ENCODE peak calls at places on chromosome 21, in five cellular contexts. One of them, this sample, is unnamed.

GRCh38 chr21:36260030-36260787 is 59.8 kb upstream of the MORC3 start:
- DNase-seq in psoas muscle: no peak
- DNase-seq in lung: peak
- DNase-seq in prostate gland: peak
- DNase-seq in mammary epithelial cell: peak
- DNase-seq in this sample: no peak

GRCh38 chr21:45320261-45320990 is 32.7 kb upstream of the POFUT2 start:
- DNase-seq in psoas muscle: peak
- DNase-seq in lung: no peak
- DNase-seq in prostate gland: no peak
- DNase-seq in mammary epithelial cell: no peak
- DNase-seq in this sample: peak

GRCh38 chr21:26126168-26126553 is 44.4 kb downstream of the APP start:
- DNase-seq in psoas muscle: no peak
- DNase-seq in lung: no peak
- DNase-seq in prostate gland: no peak
- DNase-seq in mammary epithelial cell: no peak
- DNase-seq in this sample: no peak

GRCh38 chr21:41011968-41012367 is 156.0 kb upstream of the BACE2 start:
- DNase-seq in psoas muscle: peak
- DNase-seq in lung: no peak
- DNase-seq in prostate gland: no peak
- DNase-seq in mammary epithelial cell: no peak
- DNase-seq in this sample: no peak

GRCh38 chr21:16424331-16424749 is 694.6 kb downstream of the USP25 start:
- DNase-seq in psoas muscle: no peak
- DNase-seq in lung: no peak
- DNase-seq in prostate gland: no peak
- DNase-seq in mammary epithelial cell: peak
- DNase-seq in this sample: no peak

GRCh38 chr21:20856926-20857325 is 141.3 kb upstream of the NCAM2 start:
- DNase-seq in psoas muscle: no peak
- DNase-seq in lung: no peak
- DNase-seq in prostate gland: no peak
- DNase-seq in mammary epithelial cell: no peak
- DNase-seq in this sample: no peak

GRCh38 chr21:35072557-35072956 is 23.5 kb upstream of the RUNX1 start:
- DNase-seq in psoas muscle: no peak
- DNase-seq in lung: no peak
- DNase-seq in prostate gland: no peak
- DNase-seq in mammary epithelial cell: no peak
- DNase-seq in this sample: no peak

GRCh38 chr21:32597205-32597604 is 11.9 kb upstream of the TCP10L start:
- DNase-seq in psoas muscle: no peak
- DNase-seq in lung: no peak
- DNase-seq in prostate gland: no peak
- DNase-seq in mammary epithelial cell: peak
- DNase-seq in this sample: no peak

GRCh38 chr21:45255381-45256020 is 32.2 kb downstream of the POFUT2 start:
- DNase-seq in psoas muscle: peak
- DNase-seq in lung: no peak
- DNase-seq in prostate gland: no peak
- DNase-seq in mammary epithelial cell: peak
- DNase-seq in this sample: no peak

GRCh38 chr21:35400233-35400939 is 351.3 kb upstream of the RUNX1 start:
- DNase-seq in psoas muscle: no peak
- DNase-seq in lung: no peak
- DNase-seq in prostate gland: peak
- DNase-seq in mammary epithelial cell: peak
- DNase-seq in this sample: no peak

GRCh38 chr21:35344582-35344981 is 295.5 kb upstream of the RUNX1 start:
- DNase-seq in psoas muscle: no peak
- DNase-seq in lung: no peak
- DNase-seq in prostate gland: no peak
- DNase-seq in mammary epithelial cell: no peak
- DNase-seq in this sample: no peak

GRCh38 chr21:33924766-33925100 is 9.1 kb upstream of the ATP5PO start:
- DNase-seq in psoas muscle: no peak
- DNase-seq in lung: no peak
- DNase-seq in prostate gland: no peak
- DNase-seq in mammary epithelial cell: peak
- DNase-seq in this sample: no peak

GRCh38 chr21:43864806-43865470 is at the start of gene AGPAT3:
- DNase-seq in psoas muscle: no peak
- DNase-seq in lung: no peak
- DNase-seq in prostate gland: no peak
- DNase-seq in mammary epithelial cell: no peak
- DNase-seq in this sample: no peak

GRCh38 chr21:21373969-21374368 is 375.8 kb downstream of the NCAM2 start:
- DNase-seq in psoas muscle: no peak
- DNase-seq in lung: no peak
- DNase-seq in prostate gland: no peak
- DNase-seq in mammary epithelial cell: no peak
- DNase-seq in this sample: no peak

GRCh38 chr21:46441331-46441730 is 17.4 kb upstream of the DIP2A start:
- DNase-seq in psoas muscle: peak
- DNase-seq in lung: no peak
- DNase-seq in prostate gland: no peak
- DNase-seq in mammary epithelial cell: no peak
- DNase-seq in this sample: no peak

GRCh38 chr21:46441961-46442498 is 16.7 kb upstream of the DIP2A start:
- DNase-seq in psoas muscle: peak
- DNase-seq in lung: no peak
- DNase-seq in prostate gland: no peak
- DNase-seq in mammary epithelial cell: no peak
- DNase-seq in this sample: no peak

GRCh38 chr21:46439906-46440305 is 18.8 kb upstream of the DIP2A start:
- DNase-seq in psoas muscle: peak
- DNase-seq in lung: no peak
- DNase-seq in prostate gland: no peak
- DNase-seq in mammary epithelial cell: no peak
- DNase-seq in this sample: no peak

GRCh38 chr21:46442938-46443337 is 15.8 kb upstream of the DIP2A start:
- DNase-seq in psoas muscle: peak
- DNase-seq in lung: no peak
- DNase-seq in prostate gland: no peak
- DNase-seq in mammary epithelial cell: no peak
- DNase-seq in this sample: no peak

GRCh38 chr21:46443910-46444309 is 14.8 kb upstream of the DIP2A start:
- DNase-seq in psoas muscle: peak
- DNase-seq in lung: no peak
- DNase-seq in prostate gland: no peak
- DNase-seq in mammary epithelial cell: no peak
- DNase-seq in this sample: no peak
- H3K27ac ChIP-seq in psoas muscle: no peak
- H3K27ac ChIP-seq in lung: no peak
- H3K27ac ChIP-seq in prostate gland: no peak
- H3K27ac ChIP-seq in mammary epithelial cell: no peak
- H3K27ac ChIP-seq in this sample: no peak

DNA sequence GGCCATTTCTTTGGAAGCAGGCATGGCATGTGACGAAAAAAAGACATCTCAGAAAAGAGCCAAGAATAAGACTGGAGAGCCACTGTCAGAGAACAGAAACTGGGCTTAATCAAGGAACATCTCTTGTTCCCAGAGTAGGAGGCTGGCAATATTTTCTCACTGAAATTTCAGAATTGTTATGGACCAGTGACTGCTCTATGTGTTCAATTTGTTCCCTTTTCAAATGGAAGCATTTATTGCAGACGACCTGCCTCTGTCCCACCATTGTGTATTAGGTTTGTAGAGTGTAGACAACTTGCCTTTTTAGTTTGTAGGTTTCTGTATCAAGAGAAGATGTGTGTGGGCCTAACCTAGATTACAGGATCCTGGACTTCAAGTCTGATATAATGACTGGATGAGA is 18.7 kb downstream of the PSMG1 start:
- DNase-seq in psoas muscle: no peak
- DNase-seq in lung: no peak
- DNase-seq in prostate gland: no peak
- DNase-seq in mammary epithelial cell: no peak
- DNase-seq in this sample: no peak
- H3K27ac ChIP-seq in psoas muscle: no peak
- H3K27ac ChIP-seq in lung: no peak
- H3K27ac ChIP-seq in prostate gland: no peak
- H3K27ac ChIP-seq in mammary epithelial cell: no peak
- H3K27ac ChIP-seq in this sample: no peak

GRCh38 chr21:29333355-29333746 is 34.6 kb downstream of the BACH1 start:
- DNase-seq in psoas muscle: no peak
- DNase-seq in lung: no peak
- DNase-seq in prostate gland: no peak
- DNase-seq in mammary epithelial cell: no peak
- DNase-seq in this sample: no peak
- H3K27ac ChIP-seq in psoas muscle: peak
- H3K27ac ChIP-seq in lung: no peak
- H3K27ac ChIP-seq in prostate gland: no peak
- H3K27ac ChIP-seq in mammary epithelial cell: no peak
- H3K27ac ChIP-seq in this sample: no peak

GRCh38 chr21:42108554-42108885 is 37.4 kb downstream of the UMODL1 start:
- DNase-seq in psoas muscle: peak
- DNase-seq in lung: no peak
- DNase-seq in prostate gland: no peak
- DNase-seq in mammary epithelial cell: no peak
- DNase-seq in this sample: no peak
- H3K27ac ChIP-seq in psoas muscle: no peak
- H3K27ac ChIP-seq in lung: no peak
- H3K27ac ChIP-seq in prostate gland: no peak
- H3K27ac ChIP-seq in mammary epithelial cell: no peak
- H3K27ac ChIP-seq in this sample: no peak

This sample was measured in ascending aorta.